ENCODE peak calls at places on chromosomes 16 and 17, in six cellular contexts. V, W, I, E, R and S are unnamed samples. For H3K4me1, the result is how much of the 10 kb centered on the place peaks cover.

GRCh38 chr17:5516060-5516792 is 29.9 kb downstream of the MIS12 start:
- DNase-seq in V (no peak), W (no peak), I (no peak), E (peak), R (peak), S (no peak)

GRCh38 chr16:17590711-17591654 is 120.2 kb upstream of the XYLT1 start:
- DNase-seq in V (no peak), W (no peak), I (no peak), E (no peak), R (no peak), S (no peak)

GRCh38 chr16:28100810-28101532 is 37.5 kb upstream of the GSG1L start:
- DNase-seq in V (no peak), W (peak), I (peak), E (no peak), R (no peak), S (no peak)

GRCh38 chr16:1026057-1026783 is 44.6 kb downstream of the SOX8 start:
- DNase-seq in V (no peak), W (no peak), I (no peak), E (no peak), R (no peak), S (no peak)

GRCh38 chr16:52078716-52079655 is 468.0 kb downstream of the TOX3 start:
- DNase-seq in V (no peak), W (no peak), I (no peak), E (no peak), R (no peak), S (no peak)

GRCh38 chr16:3485821-3486505 is 9.3 kb downstream of the C16orf90 start:
- DNase-seq in V (no peak), W (no peak), I (no peak), E (no peak), R (no peak), S (no peak)

GRCh38 chr16:4769306-4769638 is 2.3 kb upstream of the ZNF500 start:
- DNase-seq in V (no peak), W (no peak), I (no peak), E (no peak), R (no peak), S (no peak)

GRCh38 chr17:77611791-77612466 is 346.6 kb upstream of the TNRC6C start:
- DNase-seq in V (no peak), W (no peak), I (no peak), E (no peak), R (no peak), S (no peak)

GRCh38 chr17:76696763-76697701 is 13.7 kb downstream of the MXRA7 start:
- DNase-seq in V (peak), W (no peak), I (no peak), E (no peak), R (peak), S (no peak)

GRCh38 chr16:23207485-23207884 is 24.9 kb downstream of the SCNN1G start:
- DNase-seq in V (no peak), W (no peak), I (no peak), E (no peak), R (no peak), S (no peak)

GRCh38 chr17:565506-565905 is 149.1 kb downstream of the VPS53 start:
- DNase-seq in V (no peak), W (no peak), I (no peak), E (no peak), R (no peak), S (no peak)

GRCh38 chr17:71828182-71828596 is 292.6 kb upstream of the SOX9 start:
- DNase-seq in V (no peak), W (no peak), I (no peak), E (no peak), R (no peak), S (no peak)

GRCh38 chr17:28760987-28761562 is 17.3 kb downstream of the TRAF4 start:
- DNase-seq in V (peak), W (peak), I (peak), E (peak), R (peak), S (no peak)

GRCh38 chr17:5500247-5500803 is 14.0 kb downstream of the MIS12 start:
- DNase-seq in V (no peak), W (no peak), I (no peak), E (no peak), R (no peak), S (no peak)

GRCh38 chr17:12067425-12067824 is 46.7 kb downstream of the MAP2K4 start:
- DNase-seq in V (no peak), W (no peak), I (no peak), E (no peak), R (no peak), S (no peak)

GRCh38 chr17:49180303-49180702 is 30.1 kb downstream of the GNGT2 start:
- DNase-seq in V (peak), W (peak), I (peak), E (peak), R (peak), S (peak)

GRCh38 chr16:28823719-28824547 is 1.1 kb downstream of the ATXN2L start:
- DNase-seq in V (peak), W (peak), I (peak), E (peak), R (peak), S (peak)

GRCh38 chr16:5438591-5438990 is 341.0 kb upstream of the EEF2KMT start:
- DNase-seq in V (no peak), W (no peak), I (no peak), E (no peak), R (no peak), S (no peak)

GRCh38 chr16:85860413-85861094 is 38.4 kb upstream of the IRF8 start:
- DNase-seq in V (no peak), W (no peak), I (no peak), E (no peak), R (no peak), S (no peak)

GRCh38 chr17:29045734-29046133 is 2.8 kb downstream of the PIPOX start:
- DNase-seq in V (no peak), W (no peak), I (no peak), E (no peak), R (no peak), S (no peak)

GRCh38 chr17:78315355-78316114 is 44.3 kb downstream of the SOCS3 start:
- DNase-seq in V (peak), W (peak), I (peak), E (peak), R (peak), S (no peak)

GRCh38 chr16:52786105-52786504 is 239.2 kb upstream of the TOX3 start:
- DNase-seq in V (no peak), W (no peak), I (no peak), E (no peak), R (no peak), S (no peak)

GRCh38 chr17:10879110-10879509 is 41.2 kb upstream of the PIRT start:
- DNase-seq in V (peak), W (no peak), I (no peak), E (no peak), R (peak), S (no peak)

GRCh38 chr17:67477687-67478086 is 100.6 kb downstream of the PITPNC1 start:
- DNase-seq in V (no peak), W (no peak), I (no peak), E (peak), R (peak), S (no peak)

GRCh38 chr16:15689290-15689689 is 39.2 kb downstream of the NDE1 start:
- DNase-seq in V (no peak), W (no peak), I (peak), E (no peak), R (no peak), S (no peak)

GRCh38 chr16:49640606-49641005 is 215.3 kb downstream of the ZNF423 start:
- DNase-seq in V (peak), W (no peak), I (no peak), E (no peak), R (no peak), S (no peak)

GRCh38 chr16:24151482-24151939 is 104.6 kb upstream of the CACNG3 start:
- DNase-seq in V (no peak), W (no peak), I (no peak), E (no peak), R (no peak), S (no peak)

GRCh38 chr17:68239967-68240366 is 7.9 kb upstream of the AMZ2 start:
- DNase-seq in V (no peak), W (no peak), I (no peak), E (no peak), R (no peak), S (no peak)

GRCh38 chr16:11133344-11133921 is 122.6 kb downstream of the SOCS1 start:
- DNase-seq in V (peak), W (peak), I (no peak), E (peak), R (peak), S (no peak)

GRCh38 chr16:86443508-86444130 is 66.7 kb upstream of the FOXF1 start:
- DNase-seq in V (no peak), W (no peak), I (no peak), E (no peak), R (no peak), S (no peak)

GRCh38 chr16:50736448-50736847 is 5.4 kb upstream of the CYLD start:
- DNase-seq in V (no peak), W (peak), I (no peak), E (no peak), R (no peak), S (no peak)

GRCh38 chr16:77191259-77191969 is 424 bp downstream of the MON1B start:
- DNase-seq in V (no peak), W (peak), I (peak), E (peak), R (no peak), S (no peak)

GRCh38 chr16:68512742-68513141 is 26.3 kb upstream of the ZFP90 start:
- DNase-seq in V (no peak), W (no peak), I (no peak), E (no peak), R (no peak), S (no peak)

GRCh38 chr16:58417035-58417434 is 24.8 kb downstream of the GINS3 start:
- DNase-seq in V (no peak), W (no peak), I (no peak), E (no peak), R (no peak), S (no peak)
- H3K4me1 ChIP-seq in V (under half), W (under half), I (under half), E (under half), R (under half), S (under half)

DNA sequence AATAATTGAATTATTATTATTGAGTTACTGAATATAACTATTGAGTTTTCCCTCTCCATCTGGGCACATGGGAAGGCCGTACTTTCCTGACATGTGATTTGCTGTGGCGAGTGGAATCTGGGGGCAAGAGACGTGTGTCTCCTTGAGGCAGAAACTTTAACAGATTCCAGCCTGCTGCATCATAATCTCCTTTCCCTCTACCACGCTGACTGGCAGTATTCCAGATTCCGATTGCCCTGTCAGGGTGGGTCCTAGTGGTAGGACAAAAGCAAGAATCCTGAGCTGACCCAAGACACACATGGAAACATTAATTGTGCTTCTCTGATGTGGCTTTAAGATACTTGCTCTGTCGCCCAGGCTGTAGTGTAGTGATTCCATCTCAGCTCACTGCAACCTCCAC is 565.9 kb downstream of the WWOX start:
- DNase-seq in V (no peak), W (no peak), I (no peak), E (no peak), R (no peak), S (no peak)
- H3K4me1 ChIP-seq in V (under half), W (under half), I (under half), E (under half), R (under half), S (under half)

DNA sequence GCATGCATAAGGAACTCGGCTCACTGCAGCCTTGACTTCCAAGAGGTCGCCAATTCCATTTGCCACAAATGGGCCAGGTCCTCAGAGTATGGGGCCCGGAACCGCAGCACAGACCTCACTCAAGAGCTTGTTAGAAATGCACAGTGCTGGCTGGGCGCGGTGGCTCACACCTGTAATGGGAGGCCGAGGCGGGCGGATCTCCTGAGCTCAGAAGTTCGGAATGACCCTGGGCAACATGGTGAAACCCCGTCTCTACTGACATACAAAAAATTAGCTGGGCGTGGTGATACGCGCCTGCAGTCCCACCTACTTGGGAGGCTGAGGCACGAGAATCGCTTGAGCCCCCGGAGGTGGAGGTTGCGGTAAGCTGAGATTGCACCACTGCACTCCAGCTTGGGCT is 19.6 kb upstream of the N4BP1 start:
- DNase-seq in V (no peak), W (no peak), I (no peak), E (no peak), R (no peak), S (no peak)
- H3K4me1 ChIP-seq in V (under half), W (under half), I (under half), E (under half), R (under half), S (under half)

GRCh38 chr16:66606000-66606751 is 1.7 kb downstream of the CMTM3 start:
- DNase-seq in V (peak), W (no peak), I (no peak), E (no peak), R (no peak), S (no peak)
- H3K4me1 ChIP-seq in V (under half), W (under half), I (under half), E (under half), R (under half), S (under half)

DNA sequence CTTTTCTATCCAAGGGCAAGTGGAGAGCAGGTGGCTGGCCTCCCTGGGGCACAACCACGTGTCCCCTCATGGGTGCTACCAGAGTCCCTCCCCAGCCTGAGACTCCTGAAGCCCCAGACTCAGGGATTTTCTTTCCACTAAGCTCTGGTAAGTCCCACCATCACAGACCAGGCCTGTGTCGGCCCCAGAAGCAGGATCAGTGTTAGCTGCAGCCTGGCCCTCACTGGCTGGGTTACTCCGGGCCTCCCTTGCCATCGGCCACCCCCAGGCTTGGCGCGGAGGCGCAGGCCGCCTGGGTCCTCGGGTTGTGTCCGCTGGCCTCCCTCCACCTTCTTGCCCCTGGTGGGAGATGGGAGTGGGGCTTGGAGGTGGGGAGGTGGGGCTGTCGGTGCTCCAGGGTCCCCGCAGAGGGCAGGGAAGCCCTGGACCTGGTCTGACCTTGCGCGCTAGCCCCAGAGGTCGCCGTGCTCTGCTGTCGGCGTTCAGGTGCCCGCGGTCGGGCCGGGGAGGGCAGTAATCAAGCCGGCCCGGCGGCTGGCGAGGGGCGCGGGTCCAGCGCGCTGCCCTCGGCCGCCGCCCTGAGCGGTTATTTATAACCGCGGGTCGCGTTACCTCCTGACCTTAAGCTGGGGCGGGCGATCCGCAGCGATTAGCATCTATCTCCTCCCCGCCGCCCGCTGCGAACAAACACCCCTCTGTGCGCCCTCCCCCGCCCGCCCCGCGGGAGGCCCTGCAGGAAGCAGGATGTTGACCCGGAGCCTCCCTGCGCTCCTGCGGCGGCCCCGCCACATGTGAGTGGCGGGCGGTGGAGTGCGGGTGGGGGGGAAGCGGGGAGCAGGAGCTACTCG is 78.1 kb upstream of the TOB1 start:
- DNase-seq in V (peak), W (peak), I (peak), E (peak), R (peak), S (peak)
- H3K4me1 ChIP-seq in V (under half), W (under half), I (under half), E (under half), R (under half), S (under half)

GRCh38 chr17:3965123-3965800 is 1.0 kb upstream of the ATP2A3 start:
- DNase-seq in V (peak), W (peak), I (peak), E (peak), R (peak), S (peak)

GRCh38 chr17:3962217-3963069 is 1.8 kb downstream of the ATP2A3 start:
- DNase-seq in V (no peak), W (no peak), I (no peak), E (no peak), R (no peak), S (no peak)

GRCh38 chr17:3966720-3967363 is 2.6 kb upstream of the ATP2A3 start:
- DNase-seq in V (no peak), W (no peak), I (no peak), E (no peak), R (no peak), S (no peak)

GRCh38 chr17:3963214-3964201 is 729 bp downstream of the ATP2A3 start:
- DNase-seq in V (no peak), W (peak), I (peak), E (no peak), R (no peak), S (peak)

GRCh38 chr17:3964203-3965122 is at the start of gene ATP2A3:
- DNase-seq in V (no peak), W (peak), I (peak), E (no peak), R (no peak), S (peak)
- H3K4me1 ChIP-seq in V (under half), W (half or more), I (half or more), E (under half), R (under half), S (under half)

GRCh38 chr17:74244128-74244527 is 29.9 kb upstream of the DNAI2 start:
- DNase-seq in V (no peak), W (no peak), I (no peak), E (no peak), R (no peak), S (no peak)
- H3K4me1 ChIP-seq in V (under half), W (under half), I (under half), E (under half), R (under half), S (under half)

GRCh38 chr17:9330140-9330902 is 245.3 kb downstream of the STX8 start:
- DNase-seq in V (no peak), W (no peak), I (no peak), E (no peak), R (no peak), S (no peak)
- H3K4me1 ChIP-seq in V (under half), W (under half), I (under half), E (under half), R (under half), S (under half)